ENCODE peak calls at places on chromosomes 4 and X, in nine cellular contexts. V is uterus, Q is foreskin fibroblast, F is fibroblast of pulmonary artery, T is lung, L is endodermal cell, Y is astrocyte, P is AG09309, G is psoas muscle. R is an unnamed sample.

GRCh38 chr4:47733506-47733905 is 104.4 kb downstream of the CORIN start:
- DNase-seq in V (no peak), Q (no peak), F (no peak), T (no peak), L (no peak), Y (no peak), P (no peak), G (no peak), R (no peak)

GRCh38 chr4:165379662-165380061 is 854 bp downstream of the CPE start:
- DNase-seq in V (no peak), Q (no peak), F (no peak), T (no peak), L (peak), Y (peak), P (no peak), G (peak), R (no peak)

GRCh38 chr4:14022428-14022827 is 394.9 kb upstream of the BOD1L1 start:
- DNase-seq in V (no peak), Q (peak), F (peak), T (no peak), L (no peak), Y (peak), P (peak), G (no peak), R (peak)

GRCh38 chr4:82268050-82268825 is 105.6 kb downstream of the HNRNPD start:
- DNase-seq in V (peak), Q (peak), F (peak), T (peak), L (peak), Y (peak), P (peak), G (peak), R (peak)

GRCh38 chr4:168618577-168619265 is 121.9 kb downstream of the PALLD start:
- DNase-seq in V (no peak), Q (peak), F (peak), T (no peak), L (no peak), Y (peak), P (no peak), G (no peak), R (peak)

GRCh38 chr4:54746228-54746627 is 88.5 kb downstream of the KIT start:
- DNase-seq in V (no peak), Q (peak), F (no peak), T (no peak), L (no peak), Y (peak), P (peak), G (no peak), R (no peak)

GRCh38 chrX:144327515-144327914 is 443.6 kb downstream of the UBE2NL start:
- DNase-seq in V (no peak), Q (peak), F (no peak), T (no peak), L (no peak), Y (no peak), P (peak), G (no peak), R (peak)

GRCh38 chrX:13428055-13428786 is 108.4 kb upstream of the ATXN3L start:
- DNase-seq in V (no peak), Q (peak), F (peak), T (no peak), L (peak), Y (peak), P (no peak), G (no peak), R (peak)

GRCh38 chr4:14862881-14863280 is 139.4 kb upstream of the CPEB2 start:
- DNase-seq in V (no peak), Q (peak), F (no peak), T (no peak), L (no peak), Y (no peak), P (no peak), G (peak), R (no peak)

GRCh38 chr4:7859350-7859749 is 80.3 kb downstream of the AFAP1 start:
- DNase-seq in V (no peak), Q (no peak), F (no peak), T (no peak), L (no peak), Y (no peak), P (no peak), G (no peak), R (no peak)

GRCh38 chrX:110167952-110168451 is 149.9 kb downstream of the AMMECR1 start:
- DNase-seq in V (no peak), Q (peak), F (no peak), T (no peak), L (peak), Y (peak), P (no peak), G (no peak), R (no peak)

GRCh38 chr4:20249333-20249732 is 2.4 kb upstream of the SLIT2 start:
- DNase-seq in V (no peak), Q (peak), F (peak), T (no peak), L (no peak), Y (peak), P (no peak), G (no peak), R (peak)

GRCh38 chr4:152419809-152420208 is 116.1 kb downstream of the FBXW7 start:
- DNase-seq in V (no peak), Q (no peak), F (no peak), T (no peak), L (no peak), Y (no peak), P (no peak), G (no peak), R (no peak)

GRCh38 chr4:152421576-152421975 is 114.3 kb downstream of the FBXW7 start:
- DNase-seq in V (no peak), Q (no peak), F (no peak), T (no peak), L (no peak), Y (no peak), P (no peak), G (no peak), R (no peak)

GRCh38 chr4:152427971-152428370 is 107.9 kb downstream of the FBXW7 start:
- DNase-seq in V (no peak), Q (no peak), F (no peak), T (no peak), L (no peak), Y (no peak), P (no peak), G (no peak), R (peak)

GRCh38 chr4:152422817-152423320 is 113.0 kb downstream of the FBXW7 start:
- DNase-seq in V (no peak), Q (no peak), F (no peak), T (no peak), L (no peak), Y (no peak), P (no peak), G (no peak), R (peak)

DNA sequence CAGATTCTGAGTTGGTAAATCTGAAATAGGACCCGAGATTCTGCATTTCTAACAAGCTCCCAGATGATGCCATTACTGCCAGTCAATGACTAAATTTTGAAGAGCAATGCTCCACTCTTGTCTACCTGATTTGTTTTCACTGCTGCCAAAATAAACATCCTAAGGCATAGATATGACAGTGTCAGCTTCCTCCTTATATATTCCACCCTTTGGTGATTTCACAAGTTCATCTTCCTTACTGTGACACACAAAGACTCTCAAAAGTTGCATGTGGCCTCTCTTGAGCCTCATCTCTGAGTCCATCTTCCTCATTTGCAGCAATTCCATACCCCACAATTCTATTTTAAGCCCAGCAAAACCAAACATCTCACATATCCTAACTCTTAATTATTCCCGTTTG is 110.9 kb downstream of the FBXW7 start:
- DNase-seq in V (no peak), Q (no peak), F (no peak), T (no peak), L (no peak), Y (no peak), P (no peak), G (no peak), R (peak)
- TF ChIP-seq CTCF in V (no peak), Q (no peak), F (no peak), T (no peak), L (no peak), Y (no peak), P (no peak), G (no peak), R (no peak)

DNA sequence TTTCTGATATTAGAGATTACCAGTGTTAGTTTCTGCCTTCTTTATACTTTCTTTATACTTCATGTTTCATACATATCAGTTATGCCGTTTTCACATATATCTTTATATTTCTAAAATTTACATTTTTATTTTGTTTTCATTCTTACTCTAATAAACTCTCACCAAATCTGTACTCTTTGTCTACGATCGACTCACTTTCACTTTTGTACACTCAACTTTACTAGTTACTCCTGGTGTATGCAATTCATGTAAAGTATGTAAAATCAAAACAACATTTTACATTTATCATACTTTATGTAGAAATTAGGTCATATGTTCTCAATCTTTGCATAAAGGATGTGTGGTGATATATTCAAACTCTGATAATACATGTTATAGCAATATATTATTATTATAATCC is 59.9 kb downstream of the UGT2A3 start:
- DNase-seq in V (no peak), Q (no peak), F (no peak), T (no peak), L (no peak), Y (no peak), P (no peak), G (no peak), R (no peak)
- H3K4me3 ChIP-seq in V (no peak), Q (no peak), F (no peak), T (no peak), L (no peak), Y (no peak), P (no peak), G (no peak), R (no peak)

GRCh38 chr4:99636422-99636821 is 21.2 kb downstream of the C4orf54 start:
- DNase-seq in V (no peak), Q (no peak), F (no peak), T (no peak), L (no peak), Y (no peak), P (no peak), G (no peak), R (no peak)

GRCh38 chr4:99634742-99635360 is 22.8 kb downstream of the C4orf54 start:
- DNase-seq in V (no peak), Q (no peak), F (no peak), T (no peak), L (no peak), Y (no peak), P (no peak), G (no peak), R (no peak)

GRCh38 chr4:99633772-99634171 is 23.9 kb downstream of the C4orf54 start:
- DNase-seq in V (no peak), Q (no peak), F (no peak), T (no peak), L (no peak), Y (peak), P (no peak), G (no peak), R (peak)

GRCh38 chr4:99637174-99637573 is 20.5 kb downstream of the C4orf54 start:
- DNase-seq in V (no peak), Q (no peak), F (no peak), T (no peak), L (no peak), Y (no peak), P (no peak), G (no peak), R (no peak)

GRCh38 chr4:99635601-99636000 is 22.0 kb downstream of the C4orf54 start:
- DNase-seq in V (no peak), Q (peak), F (no peak), T (no peak), L (no peak), Y (no peak), P (no peak), G (no peak), R (peak)
- TF ChIP-seq CTCF in V (no peak), Q (no peak), F (no peak), T (no peak), L (no peak), Y (no peak), P (no peak), G (no peak), R (no peak)

DNA sequence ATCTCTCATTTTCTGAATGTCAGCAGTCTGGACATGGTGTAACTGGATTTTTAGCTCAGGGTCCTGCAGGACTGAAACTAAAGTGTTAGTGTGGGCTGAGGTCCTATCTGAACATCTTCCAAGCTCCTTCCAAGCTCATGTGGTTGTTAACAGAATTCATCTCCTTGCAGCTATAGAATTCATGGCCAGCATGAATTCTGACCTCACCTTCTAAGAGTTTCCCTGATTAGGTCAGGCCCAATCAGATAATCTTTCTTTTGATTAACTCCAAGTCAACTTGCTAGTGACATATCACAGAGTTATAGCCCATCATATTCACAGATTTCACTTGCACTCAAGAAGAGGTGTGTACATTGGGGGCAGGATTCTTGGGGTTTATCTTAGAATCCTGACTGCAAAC is 59.5 kb downstream of the LIMCH1 start:
- DNase-seq in V (no peak), Q (no peak), F (no peak), T (no peak), L (no peak), Y (no peak), P (no peak), G (no peak), R (no peak)
- H3K4me3 ChIP-seq in V (no peak), Q (no peak), F (no peak), T (no peak), L (no peak), Y (no peak), P (no peak), G (no peak), R (no peak)

DNA sequence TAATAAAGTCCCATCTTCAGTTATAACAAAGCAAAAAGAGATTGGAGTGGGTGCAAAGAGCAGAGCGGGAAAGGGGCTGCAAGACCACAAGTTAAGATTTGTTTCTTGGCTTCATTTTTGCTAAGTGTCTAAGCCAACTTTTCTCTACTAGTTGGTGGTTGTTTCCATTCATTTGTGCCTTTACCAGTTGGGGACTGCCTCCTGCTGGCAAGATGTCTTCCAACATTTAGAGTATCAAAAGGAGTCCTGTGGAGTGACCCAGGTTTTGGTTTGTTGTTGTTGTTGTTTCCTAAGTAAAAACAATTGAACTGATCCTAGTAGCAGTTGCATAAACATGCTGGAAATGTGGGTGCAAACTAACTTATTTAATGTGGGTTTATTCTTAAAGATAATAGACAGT is 121.1 kb downstream of the SPATA18 start:
- DNase-seq in V (no peak), Q (no peak), F (peak), T (no peak), L (no peak), Y (no peak), P (no peak), G (no peak), R (peak)
- TF ChIP-seq CTCF in V (no peak), Q (peak), F (peak), T (no peak), L (peak), Y (peak), P (peak), G (no peak), R (peak)

GRCh38 chr4:105637409-105638258 is 70.9 kb downstream of the INTS12 start:
- DNase-seq in V (peak), Q (peak), F (peak), T (peak), L (no peak), Y (peak), P (no peak), G (peak), R (peak)
- H3K4me3 ChIP-seq in V (no peak), Q (no peak), F (no peak), T (no peak), L (no peak), Y (no peak), P (no peak), G (no peak), R (no peak)

GRCh38 chrX:84156831-84157230 is 31.2 kb downstream of the RPS6KA6 start:
- DNase-seq in V (no peak), Q (peak), F (no peak), T (no peak), L (no peak), Y (peak), P (no peak), G (no peak), R (peak)
- TF ChIP-seq CTCF in V (no peak), Q (no peak), F (no peak), T (no peak), L (no peak), Y (no peak), P (no peak), G (no peak), R (no peak)

GRCh38 chr4:128483816-128484215 is 196.2 kb upstream of the PGRMC2 start:
- DNase-seq in V (no peak), Q (peak), F (peak), T (no peak), L (no peak), Y (peak), P (peak), G (no peak), R (peak)
- H3K4me3 ChIP-seq in V (no peak), Q (no peak), F (no peak), T (no peak), L (no peak), Y (no peak), P (no peak), G (no peak), R (no peak)

DNA sequence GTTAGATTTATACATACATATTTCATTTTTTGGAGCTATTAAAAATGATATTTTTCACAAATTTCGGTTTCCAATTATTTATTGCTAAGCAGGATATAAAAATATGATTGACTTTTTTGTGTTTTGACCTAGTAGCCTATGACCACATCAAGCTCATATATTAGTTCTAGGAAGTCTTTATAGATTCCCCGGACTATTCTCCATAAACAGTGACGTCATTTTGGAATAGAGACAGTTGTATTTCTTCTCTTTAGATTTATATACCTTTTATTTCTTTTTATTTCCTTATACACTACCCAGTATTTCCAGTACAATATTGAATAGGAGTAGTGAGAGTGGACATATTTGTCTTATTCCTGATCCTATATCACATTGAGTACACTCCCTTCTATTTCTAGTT is 31.8 kb downstream of the DDX53 start:
- DNase-seq in V (no peak), Q (no peak), F (no peak), T (no peak), L (no peak), Y (no peak), P (no peak), G (no peak), R (no peak)
- TF ChIP-seq CTCF in V (no peak), Q (no peak), F (no peak), T (no peak), L (no peak), Y (no peak), P (no peak), G (no peak), R (no peak)

GRCh38 chr4:39441593-39441992 is 17.1 kb downstream of the RPL9 start:
- DNase-seq in V (no peak), Q (no peak), F (no peak), T (no peak), L (no peak), Y (no peak), P (no peak), G (no peak), R (no peak)

GRCh38 chr4:39450618-39451017 is 8.1 kb downstream of the RPL9 start:
- DNase-seq in V (no peak), Q (no peak), F (no peak), T (no peak), L (no peak), Y (no peak), P (no peak), G (no peak), R (no peak)

GRCh38 chr4:39442910-39443480 is 15.7 kb downstream of the RPL9 start:
- DNase-seq in V (no peak), Q (no peak), F (no peak), T (no peak), L (no peak), Y (no peak), P (no peak), G (no peak), R (no peak)

GRCh38 chr4:39446842-39447573 is 11.7 kb downstream of the RPL9 start:
- DNase-seq in V (peak), Q (peak), F (peak), T (peak), L (peak), Y (peak), P (no peak), G (peak), R (peak)

GRCh38 chr4:39446483-39446841 is 12.3 kb downstream of the RPL9 start:
- DNase-seq in V (no peak), Q (no peak), F (no peak), T (no peak), L (peak), Y (no peak), P (no peak), G (peak), R (no peak)
- H3K4me3 ChIP-seq in V (peak), Q (peak), F (peak), T (no peak), L (no peak), Y (no peak), P (no peak), G (peak), R (peak)